ENCODE peak calls at places on chromosomes 16 and 17, in four cellular contexts. One of them, this sample, is unnamed.

GRCh38 chr17:43823350-43824084 is 9.4 kb downstream of the MPP3 start:
- DNase-seq in stimulated activated naive B cell treated with anti-CD40 and anti-IgM and Interleukin-4, amounts not matched to agents 10 μg/mL and 1 μg/mL and 100 μg/mL, for 72 hours: no peak
- DNase-seq in sigmoid colon: peak; percentile 63
- DNase-seq in fibroblast of mammary gland: no peak
- DNase-seq in this sample: no peak

GRCh38 chr16:74480150-74481029 is 59.1 kb upstream of the CLEC18B start:
- DNase-seq in sigmoid colon: no peak
- DNase-seq in stimulated activated naive B cell treated with anti-CD40 and anti-IgM and Interleukin-4, amounts not matched to agents 10 μg/mL and 1 μg/mL and 100 μg/mL, for 72 hours: no peak
- DNase-seq in fibroblast of mammary gland: peak; percentile 60
- DNase-seq in this sample: no peak

GRCh38 chr17:45334701-45335677 is 18.2 kb upstream of the MAP3K14 start:
- DNase-seq in sigmoid colon: peak; percentile 34
- DNase-seq in fibroblast of mammary gland: no peak
- DNase-seq in stimulated activated naive B cell treated with anti-CD40 and anti-IgM and Interleukin-4, amounts not matched to agents 10 μg/mL and 1 μg/mL and 100 μg/mL, for 72 hours: no peak
- DNase-seq in this sample: no peak

GRCh38 chr17:29115435-29115834 is 64.8 kb downstream of the MYO18A start:
- DNase-seq in stimulated activated naive B cell treated with anti-CD40 and anti-IgM and Interleukin-4, amounts not matched to agents 10 μg/mL and 1 μg/mL and 100 μg/mL, for 72 hours: no peak
- DNase-seq in sigmoid colon: no peak
- DNase-seq in fibroblast of mammary gland: no peak
- DNase-seq in this sample: no peak

GRCh38 chr16:31365131-31365865 is 10.3 kb downstream of the ITGAX start:
- DNase-seq in sigmoid colon: no peak
- DNase-seq in fibroblast of mammary gland: no peak
- DNase-seq in stimulated activated naive B cell treated with anti-CD40 and anti-IgM and Interleukin-4, amounts not matched to agents 10 μg/mL and 1 μg/mL and 100 μg/mL, for 72 hours: no peak
- DNase-seq in this sample: no peak

GRCh38 chr17:43540821-43541674 is 5.1 kb downstream of the ETV4 start:
- DNase-seq in stimulated activated naive B cell treated with anti-CD40 and anti-IgM and Interleukin-4, amounts not matched to agents 10 μg/mL and 1 μg/mL and 100 μg/mL, for 72 hours: no peak
- DNase-seq in sigmoid colon: no peak
- DNase-seq in fibroblast of mammary gland: peak; percentile 49
- DNase-seq in this sample: no peak

GRCh38 chr16:83891742-83892141 is 7.2 kb upstream of the MLYCD start:
- DNase-seq in sigmoid colon: no peak
- DNase-seq in stimulated activated naive B cell treated with anti-CD40 and anti-IgM and Interleukin-4, amounts not matched to agents 10 μg/mL and 1 μg/mL and 100 μg/mL, for 72 hours: no peak
- DNase-seq in fibroblast of mammary gland: no peak
- DNase-seq in this sample: no peak

GRCh38 chr17:3870871-3871306 is 22.0 kb downstream of the CAMKK1 start:
- DNase-seq in stimulated activated naive B cell treated with anti-CD40 and anti-IgM and Interleukin-4, amounts not matched to agents 10 μg/mL and 1 μg/mL and 100 μg/mL, for 72 hours: no peak
- DNase-seq in sigmoid colon: no peak
- DNase-seq in fibroblast of mammary gland: no peak
- DNase-seq in this sample: no peak

GRCh38 chr17:29237476-29238132 is 9.1 kb upstream of the CRYBA1 start:
- DNase-seq in sigmoid colon: no peak
- DNase-seq in fibroblast of mammary gland: peak; percentile 84
- DNase-seq in stimulated activated naive B cell treated with anti-CD40 and anti-IgM and Interleukin-4, amounts not matched to agents 10 μg/mL and 1 μg/mL and 100 μg/mL, for 72 hours: no peak
- DNase-seq in this sample: no peak

GRCh38 chr16:50274771-50275415 is 8.5 kb downstream of the ADCY7 start:
- DNase-seq in sigmoid colon: no peak
- DNase-seq in fibroblast of mammary gland: no peak
- DNase-seq in stimulated activated naive B cell treated with anti-CD40 and anti-IgM and Interleukin-4, amounts not matched to agents 10 μg/mL and 1 μg/mL and 100 μg/mL, for 72 hours: no peak
- DNase-seq in this sample: peak; percentile 37

GRCh38 chr16:82181456-82182185 is 11.6 kb upstream of the MPHOSPH6 start:
- DNase-seq in sigmoid colon: no peak
- DNase-seq in stimulated activated naive B cell treated with anti-CD40 and anti-IgM and Interleukin-4, amounts not matched to agents 10 μg/mL and 1 μg/mL and 100 μg/mL, for 72 hours: no peak
- DNase-seq in fibroblast of mammary gland: no peak
- DNase-seq in this sample: no peak

GRCh38 chr17:59804910-59805381 is 87.8 kb downstream of the TUBD1 start:
- DNase-seq in sigmoid colon: no peak
- DNase-seq in stimulated activated naive B cell treated with anti-CD40 and anti-IgM and Interleukin-4, amounts not matched to agents 10 μg/mL and 1 μg/mL and 100 μg/mL, for 72 hours: no peak
- DNase-seq in fibroblast of mammary gland: peak; percentile 66
- DNase-seq in this sample: no peak

GRCh38 chr17:68399638-68400403 is 57.5 kb downstream of the WIPI1 start:
- DNase-seq in sigmoid colon: peak; percentile 62
- DNase-seq in stimulated activated naive B cell treated with anti-CD40 and anti-IgM and Interleukin-4, amounts not matched to agents 10 μg/mL and 1 μg/mL and 100 μg/mL, for 72 hours: peak; percentile 36
- DNase-seq in fibroblast of mammary gland: peak; percentile 88
- DNase-seq in this sample: no peak

GRCh38 chr16:397736-398332 is 835 bp downstream of the NME4 start:
- DNase-seq in fibroblast of mammary gland: peak; percentile 53
- DNase-seq in sigmoid colon: peak; percentile 93
- DNase-seq in stimulated activated naive B cell treated with anti-CD40 and anti-IgM and Interleukin-4, amounts not matched to agents 10 μg/mL and 1 μg/mL and 100 μg/mL, for 72 hours: no peak
- DNase-seq in this sample: peak; percentile 70

GRCh38 chr17:80364091-80364691 is 50.8 kb upstream of the ENDOV start:
- DNase-seq in stimulated activated naive B cell treated with anti-CD40 and anti-IgM and Interleukin-4, amounts not matched to agents 10 μg/mL and 1 μg/mL and 100 μg/mL, for 72 hours: no peak
- DNase-seq in sigmoid colon: peak; percentile 65
- DNase-seq in fibroblast of mammary gland: peak; percentile 12
- DNase-seq in this sample: no peak

GRCh38 chr17:30091771-30092170 is 24.8 kb upstream of the NSRP1 start:
- DNase-seq in fibroblast of mammary gland: peak; percentile 81
- DNase-seq in sigmoid colon: no peak
- DNase-seq in stimulated activated naive B cell treated with anti-CD40 and anti-IgM and Interleukin-4, amounts not matched to agents 10 μg/mL and 1 μg/mL and 100 μg/mL, for 72 hours: no peak
- DNase-seq in this sample: no peak

GRCh38 chr17:5694507-5694906 is 110.2 kb upstream of the NLRP1 start:
- DNase-seq in sigmoid colon: no peak
- DNase-seq in fibroblast of mammary gland: no peak
- DNase-seq in stimulated activated naive B cell treated with anti-CD40 and anti-IgM and Interleukin-4, amounts not matched to agents 10 μg/mL and 1 μg/mL and 100 μg/mL, for 72 hours: no peak
- DNase-seq in this sample: no peak

GRCh38 chr17:54435966-54436365 is 464.7 kb upstream of the TOM1L1 start:
- DNase-seq in sigmoid colon: no peak
- DNase-seq in stimulated activated naive B cell treated with anti-CD40 and anti-IgM and Interleukin-4, amounts not matched to agents 10 μg/mL and 1 μg/mL and 100 μg/mL, for 72 hours: no peak
- DNase-seq in fibroblast of mammary gland: no peak
- DNase-seq in this sample: no peak

GRCh38 chr16:1385232-1385631 is 29.3 kb downstream of the UNKL start:
- DNase-seq in stimulated activated naive B cell treated with anti-CD40 and anti-IgM and Interleukin-4, amounts not matched to agents 10 μg/mL and 1 μg/mL and 100 μg/mL, for 72 hours: no peak
- DNase-seq in sigmoid colon: no peak
- DNase-seq in fibroblast of mammary gland: no peak
- DNase-seq in this sample: no peak

GRCh38 chr17:75876938-75877751 is 1.2 kb downstream of the TRIM47 start:
- DNase-seq in fibroblast of mammary gland: peak; percentile 97
- DNase-seq in sigmoid colon: peak; percentile 98
- DNase-seq in stimulated activated naive B cell treated with anti-CD40 and anti-IgM and Interleukin-4, amounts not matched to agents 10 μg/mL and 1 μg/mL and 100 μg/mL, for 72 hours: no peak
- DNase-seq in this sample: no peak

GRCh38 chr17:81018044-81018802 is 16.7 kb upstream of the BAIAP2 start:
- DNase-seq in stimulated activated naive B cell treated with anti-CD40 and anti-IgM and Interleukin-4, amounts not matched to agents 10 μg/mL and 1 μg/mL and 100 μg/mL, for 72 hours: no peak
- DNase-seq in sigmoid colon: peak; percentile 74
- DNase-seq in fibroblast of mammary gland: peak; percentile 21
- DNase-seq in this sample: peak; percentile 49

GRCh38 chr16:53636978-53637377 is 66.7 kb downstream of the RPGRIP1L start:
- DNase-seq in stimulated activated naive B cell treated with anti-CD40 and anti-IgM and Interleukin-4, amounts not matched to agents 10 μg/mL and 1 μg/mL and 100 μg/mL, for 72 hours: no peak
- DNase-seq in sigmoid colon: no peak
- DNase-seq in fibroblast of mammary gland: no peak
- DNase-seq in this sample: no peak

GRCh38 chr17:57527437-57528083 is 217.5 kb downstream of the CCDC182 start:
- DNase-seq in stimulated activated naive B cell treated with anti-CD40 and anti-IgM and Interleukin-4, amounts not matched to agents 10 μg/mL and 1 μg/mL and 100 μg/mL, for 72 hours: no peak
- DNase-seq in sigmoid colon: no peak
- DNase-seq in fibroblast of mammary gland: no peak
- DNase-seq in this sample: no peak

GRCh38 chr16:71423865-71424264 is 18.0 kb downstream of the TLE7 start:
- DNase-seq in fibroblast of mammary gland: no peak
- DNase-seq in sigmoid colon: no peak
- DNase-seq in stimulated activated naive B cell treated with anti-CD40 and anti-IgM and Interleukin-4, amounts not matched to agents 10 μg/mL and 1 μg/mL and 100 μg/mL, for 72 hours: no peak
- DNase-seq in this sample: no peak

GRCh38 chr16:14559809-14560227 is 70.2 kb downstream of the PARN start:
- DNase-seq in fibroblast of mammary gland: no peak
- DNase-seq in sigmoid colon: no peak
- DNase-seq in stimulated activated naive B cell treated with anti-CD40 and anti-IgM and Interleukin-4, amounts not matched to agents 10 μg/mL and 1 μg/mL and 100 μg/mL, for 72 hours: no peak
- DNase-seq in this sample: no peak

GRCh38 chr16:12539185-12539929 is 264.3 kb downstream of the CPPED1 start:
- DNase-seq in fibroblast of mammary gland: peak; percentile 35
- DNase-seq in sigmoid colon: no peak
- DNase-seq in stimulated activated naive B cell treated with anti-CD40 and anti-IgM and Interleukin-4, amounts not matched to agents 10 μg/mL and 1 μg/mL and 100 μg/mL, for 72 hours: no peak
- DNase-seq in this sample: no peak

GRCh38 chr17:32518856-32519768 is 32.3 kb downstream of the CDK5R1 start:
- DNase-seq in fibroblast of mammary gland: peak; percentile 27
- DNase-seq in stimulated activated naive B cell treated with anti-CD40 and anti-IgM and Interleukin-4, amounts not matched to agents 10 μg/mL and 1 μg/mL and 100 μg/mL, for 72 hours: no peak
- DNase-seq in sigmoid colon: peak; percentile 60
- DNase-seq in this sample: no peak

GRCh38 chr17:628089-628488 is 86.5 kb downstream of the VPS53 start:
- DNase-seq in sigmoid colon: no peak
- DNase-seq in stimulated activated naive B cell treated with anti-CD40 and anti-IgM and Interleukin-4, amounts not matched to agents 10 μg/mL and 1 μg/mL and 100 μg/mL, for 72 hours: no peak
- DNase-seq in fibroblast of mammary gland: no peak
- DNase-seq in this sample: no peak

GRCh38 chr16:57684626-57685358 is 9.8 kb upstream of the DRC7 start:
- DNase-seq in stimulated activated naive B cell treated with anti-CD40 and anti-IgM and Interleukin-4, amounts not matched to agents 10 μg/mL and 1 μg/mL and 100 μg/mL, for 72 hours: no peak
- DNase-seq in sigmoid colon: peak; percentile 38
- DNase-seq in fibroblast of mammary gland: no peak
- DNase-seq in this sample: no peak

GRCh38 chr17:28725166-28725659 is 820 bp downstream of the TLCD1 start:
- DNase-seq in sigmoid colon: peak; percentile 70
- DNase-seq in fibroblast of mammary gland: peak; percentile 76
- DNase-seq in stimulated activated naive B cell treated with anti-CD40 and anti-IgM and Interleukin-4, amounts not matched to agents 10 μg/mL and 1 μg/mL and 100 μg/mL, for 72 hours: no peak
- DNase-seq in this sample: no peak

This sample was measured in CD14-positive monocyte.